ENCODE peak calls at places on chromosomes 3 and 15, in seven cellular contexts. One of them, this sample, is unnamed.

GRCh38 chr15:80830677-80831076 is 51.5 kb downstream of the CEMIP start:
- DNase-seq in psoas muscle: no peak
- DNase-seq in tibial nerve: no peak
- DNase-seq in neuronal stem cell: no peak
- DNase-seq in mammary epithelial cell: no peak
- DNase-seq in suprapubic skin: no peak
- DNase-seq in gastrocnemius medialis: no peak
- DNase-seq in this sample: no peak

GRCh38 chr15:34709866-34710265 is 44.9 kb downstream of the GJD2 start:
- DNase-seq in psoas muscle: no peak
- DNase-seq in tibial nerve: no peak
- DNase-seq in neuronal stem cell: no peak
- DNase-seq in mammary epithelial cell: no peak
- DNase-seq in suprapubic skin: no peak
- DNase-seq in gastrocnemius medialis: no peak
- DNase-seq in this sample: no peak

GRCh38 chr3:75985432-75985831 is 200.1 kb upstream of the ZNF717 start:
- DNase-seq in psoas muscle: no peak
- DNase-seq in tibial nerve: no peak
- DNase-seq in neuronal stem cell: no peak
- DNase-seq in mammary epithelial cell: no peak
- DNase-seq in suprapubic skin: no peak
- DNase-seq in gastrocnemius medialis: no peak
- DNase-seq in this sample: no peak

GRCh38 chr15:63274427-63274826 is 3.0 kb upstream of the APH1B start:
- DNase-seq in psoas muscle: no peak
- DNase-seq in tibial nerve: no peak
- DNase-seq in neuronal stem cell: no peak
- DNase-seq in mammary epithelial cell: no peak
- DNase-seq in suprapubic skin: no peak
- DNase-seq in gastrocnemius medialis: no peak
- DNase-seq in this sample: no peak

GRCh38 chr15:45179221-45179985 is 8.4 kb downstream of the SHF start:
- DNase-seq in psoas muscle: no peak
- DNase-seq in tibial nerve: no peak
- DNase-seq in neuronal stem cell: no peak
- DNase-seq in mammary epithelial cell: peak; percentile 62
- DNase-seq in suprapubic skin: no peak
- DNase-seq in gastrocnemius medialis: no peak
- DNase-seq in this sample: peak; percentile 33

GRCh38 chr15:94451461-94451860 is 220.1 kb downstream of the MCTP2 start:
- DNase-seq in psoas muscle: no peak
- DNase-seq in tibial nerve: no peak
- DNase-seq in neuronal stem cell: no peak
- DNase-seq in mammary epithelial cell: peak; percentile 60
- DNase-seq in suprapubic skin: no peak
- DNase-seq in gastrocnemius medialis: no peak
- DNase-seq in this sample: no peak

GRCh38 chr15:82843561-82843960 is 34.1 kb downstream of the WHAMM start:
- DNase-seq in psoas muscle: no peak
- DNase-seq in tibial nerve: no peak
- DNase-seq in neuronal stem cell: no peak
- DNase-seq in mammary epithelial cell: no peak
- DNase-seq in suprapubic skin: no peak
- DNase-seq in gastrocnemius medialis: no peak
- DNase-seq in this sample: no peak

GRCh38 chr3:37935290-37935668 is 55.3 kb upstream of the VILL start:
- DNase-seq in psoas muscle: no peak
- DNase-seq in tibial nerve: no peak
- DNase-seq in neuronal stem cell: no peak
- DNase-seq in mammary epithelial cell: no peak
- DNase-seq in suprapubic skin: no peak
- DNase-seq in gastrocnemius medialis: no peak
- DNase-seq in this sample: no peak

GRCh38 chr3:117255736-117256135 is 546.2 kb downstream of the TUSC7 start:
- DNase-seq in psoas muscle: no peak
- DNase-seq in tibial nerve: no peak
- DNase-seq in neuronal stem cell: no peak
- DNase-seq in mammary epithelial cell: no peak
- DNase-seq in suprapubic skin: no peak
- DNase-seq in gastrocnemius medialis: no peak
- DNase-seq in this sample: no peak

GRCh38 chr3:9251055-9251786 is 1.8 kb upstream of the SRGAP3 start:
- DNase-seq in psoas muscle: peak; percentile 91
- DNase-seq in tibial nerve: no peak
- DNase-seq in neuronal stem cell: no peak
- DNase-seq in mammary epithelial cell: peak; percentile 70
- DNase-seq in suprapubic skin: no peak
- DNase-seq in gastrocnemius medialis: peak; percentile 96
- DNase-seq in this sample: no peak

GRCh38 chr15:71575474-71576045 is 234.8 kb upstream of the NR2E3 start:
- DNase-seq in psoas muscle: no peak
- DNase-seq in tibial nerve: no peak
- DNase-seq in neuronal stem cell: no peak
- DNase-seq in mammary epithelial cell: no peak
- DNase-seq in suprapubic skin: no peak
- DNase-seq in gastrocnemius medialis: no peak
- DNase-seq in this sample: no peak

GRCh38 chr3:126130981-126131750 is 47.2 kb upstream of the SLC41A3 start:
- DNase-seq in psoas muscle: peak; percentile 46
- DNase-seq in tibial nerve: no peak
- DNase-seq in neuronal stem cell: no peak
- DNase-seq in mammary epithelial cell: no peak
- DNase-seq in suprapubic skin: peak; percentile 68
- DNase-seq in gastrocnemius medialis: peak; percentile 8
- DNase-seq in this sample: no peak

GRCh38 chr15:77516786-77517185 is 96.1 kb downstream of the HMG20A start:
- DNase-seq in psoas muscle: peak; percentile 12
- DNase-seq in tibial nerve: no peak
- DNase-seq in neuronal stem cell: no peak
- DNase-seq in mammary epithelial cell: no peak
- DNase-seq in suprapubic skin: no peak
- DNase-seq in gastrocnemius medialis: no peak
- DNase-seq in this sample: no peak

GRCh38 chr3:38713121-38713520 is 63.6 kb upstream of the SCN5A start:
- DNase-seq in psoas muscle: no peak
- DNase-seq in tibial nerve: no peak
- DNase-seq in neuronal stem cell: no peak
- DNase-seq in mammary epithelial cell: no peak
- DNase-seq in suprapubic skin: no peak
- DNase-seq in gastrocnemius medialis: no peak
- DNase-seq in this sample: no peak

GRCh38 chr3:129001101-129001816 is at the start of gene EFCC1:
- DNase-seq in psoas muscle: peak; percentile 85
- DNase-seq in tibial nerve: peak; percentile 36
- DNase-seq in neuronal stem cell: peak; percentile 72
- DNase-seq in mammary epithelial cell: peak; percentile 19
- DNase-seq in suprapubic skin: peak; percentile 88
- DNase-seq in gastrocnemius medialis: peak; percentile 37
- DNase-seq in this sample: no peak

GRCh38 chr15:40582726-40583246 is 11.3 kb upstream of the KNL1 start:
- DNase-seq in psoas muscle: no peak
- DNase-seq in tibial nerve: no peak
- DNase-seq in neuronal stem cell: no peak
- DNase-seq in mammary epithelial cell: peak; percentile 58
- DNase-seq in suprapubic skin: no peak
- DNase-seq in gastrocnemius medialis: no peak
- DNase-seq in this sample: no peak

GRCh38 chr15:51982013-51982769 is 10.6 kb upstream of the LEO1 start:
- DNase-seq in psoas muscle: peak; percentile 54
- DNase-seq in tibial nerve: peak; percentile 32
- DNase-seq in neuronal stem cell: no peak
- DNase-seq in mammary epithelial cell: peak; percentile 76
- DNase-seq in suprapubic skin: no peak
- DNase-seq in gastrocnemius medialis: no peak
- DNase-seq in this sample: no peak

GRCh38 chr3:159964166-159964973 is 24.3 kb upstream of the IL12A start:
- DNase-seq in psoas muscle: no peak
- DNase-seq in tibial nerve: no peak
- DNase-seq in neuronal stem cell: no peak
- DNase-seq in mammary epithelial cell: peak; percentile 74
- DNase-seq in suprapubic skin: no peak
- DNase-seq in gastrocnemius medialis: no peak
- DNase-seq in this sample: no peak

GRCh38 chr3:127714151-127714571 is 41.4 kb downstream of the ABTB1 start:
- DNase-seq in psoas muscle: no peak
- DNase-seq in tibial nerve: no peak
- DNase-seq in neuronal stem cell: no peak
- DNase-seq in mammary epithelial cell: no peak
- DNase-seq in suprapubic skin: no peak
- DNase-seq in gastrocnemius medialis: no peak
- DNase-seq in this sample: no peak

GRCh38 chr3:49727154-49727923 is 3.6 kb upstream of the GMPPB start:
- DNase-seq in psoas muscle: no peak
- DNase-seq in tibial nerve: no peak
- DNase-seq in neuronal stem cell: no peak
- DNase-seq in mammary epithelial cell: no peak
- DNase-seq in suprapubic skin: peak; percentile 76
- DNase-seq in gastrocnemius medialis: no peak
- DNase-seq in this sample: no peak

GRCh38 chr3:53550005-53550620 is 55.7 kb downstream of the CACNA1D start:
- DNase-seq in psoas muscle: no peak
- DNase-seq in tibial nerve: no peak
- DNase-seq in neuronal stem cell: no peak
- DNase-seq in mammary epithelial cell: no peak
- DNase-seq in suprapubic skin: no peak
- DNase-seq in gastrocnemius medialis: no peak
- DNase-seq in this sample: no peak

DNA sequence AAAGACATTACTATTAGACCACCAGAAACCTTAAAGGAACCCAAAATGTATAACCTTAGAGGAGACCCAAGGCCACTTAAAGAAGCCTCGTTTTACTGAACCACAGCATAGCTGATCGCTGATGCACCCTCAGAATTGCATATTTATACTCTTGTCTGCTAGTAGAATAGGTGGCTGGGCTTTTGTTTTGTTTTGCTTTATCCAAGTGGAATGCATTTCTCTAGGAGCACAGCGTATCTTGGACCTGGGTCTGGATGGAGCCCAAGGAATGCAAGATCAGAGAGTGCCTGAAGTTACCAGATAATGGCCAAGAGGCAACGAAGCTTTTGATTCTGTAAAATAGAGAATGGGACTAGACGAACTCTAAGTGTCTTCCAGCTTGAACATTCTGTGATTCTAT is 129.2 kb upstream of the COL8A1 start:
- DNase-seq in psoas muscle: no peak
- DNase-seq in tibial nerve: no peak
- DNase-seq in neuronal stem cell: no peak
- DNase-seq in mammary epithelial cell: no peak
- DNase-seq in suprapubic skin: no peak
- DNase-seq in gastrocnemius medialis: no peak
- DNase-seq in this sample: no peak
- H3K4me3 ChIP-seq in psoas muscle: no peak overlapping the region
- H3K4me3 ChIP-seq in tibial nerve: no peak overlapping the region
- H3K4me3 ChIP-seq in neuronal stem cell: no peak overlapping the region
- H3K4me3 ChIP-seq in mammary epithelial cell: no peak overlapping the region
- H3K4me3 ChIP-seq in suprapubic skin: no peak overlapping the region
- H3K4me3 ChIP-seq in gastrocnemius medialis: no peak overlapping the region
- H3K4me3 ChIP-seq in this sample: no peak overlapping the region

GRCh38 chr15:85414037-85414436 is 33.6 kb downstream of the AKAP13 start:
- DNase-seq in psoas muscle: no peak
- DNase-seq in tibial nerve: no peak
- DNase-seq in neuronal stem cell: no peak
- DNase-seq in mammary epithelial cell: no peak
- DNase-seq in suprapubic skin: no peak
- DNase-seq in gastrocnemius medialis: no peak
- DNase-seq in this sample: no peak
- H3K27ac ChIP-seq in psoas muscle: no peak overlapping the region
- H3K27ac ChIP-seq in tibial nerve: peak overlapping the region; percentile 82
- H3K27ac ChIP-seq in neuronal stem cell: no peak overlapping the region
- H3K27ac ChIP-seq in mammary epithelial cell: peak overlapping the region; percentile 98
- H3K27ac ChIP-seq in suprapubic skin: no peak overlapping the region
- H3K27ac ChIP-seq in gastrocnemius medialis: peak overlapping the region; percentile 40
- H3K27ac ChIP-seq in this sample: peak overlapping the region; percentile 72

GRCh38 chr3:123414958-123415792 is 33.7 kb downstream of the ADCY5 start:
- DNase-seq in psoas muscle: no peak
- DNase-seq in tibial nerve: no peak
- DNase-seq in neuronal stem cell: no peak
- DNase-seq in mammary epithelial cell: no peak
- DNase-seq in suprapubic skin: no peak
- DNase-seq in gastrocnemius medialis: no peak
- DNase-seq in this sample: no peak

GRCh38 chr3:123410149-123410515 is 38.8 kb downstream of the ADCY5 start:
- DNase-seq in psoas muscle: no peak
- DNase-seq in tibial nerve: no peak
- DNase-seq in neuronal stem cell: no peak
- DNase-seq in mammary epithelial cell: no peak
- DNase-seq in suprapubic skin: no peak
- DNase-seq in gastrocnemius medialis: no peak
- DNase-seq in this sample: no peak

GRCh38 chr3:123412076-123412475 is 36.8 kb downstream of the ADCY5 start:
- DNase-seq in psoas muscle: no peak
- DNase-seq in tibial nerve: no peak
- DNase-seq in neuronal stem cell: no peak
- DNase-seq in mammary epithelial cell: no peak
- DNase-seq in suprapubic skin: no peak
- DNase-seq in gastrocnemius medialis: no peak
- DNase-seq in this sample: no peak

GRCh38 chr3:123411340-123412040 is 37.4 kb downstream of the ADCY5 start:
- DNase-seq in psoas muscle: no peak
- DNase-seq in tibial nerve: no peak
- DNase-seq in neuronal stem cell: no peak
- DNase-seq in mammary epithelial cell: no peak
- DNase-seq in suprapubic skin: no peak
- DNase-seq in gastrocnemius medialis: no peak
- DNase-seq in this sample: no peak

DNA sequence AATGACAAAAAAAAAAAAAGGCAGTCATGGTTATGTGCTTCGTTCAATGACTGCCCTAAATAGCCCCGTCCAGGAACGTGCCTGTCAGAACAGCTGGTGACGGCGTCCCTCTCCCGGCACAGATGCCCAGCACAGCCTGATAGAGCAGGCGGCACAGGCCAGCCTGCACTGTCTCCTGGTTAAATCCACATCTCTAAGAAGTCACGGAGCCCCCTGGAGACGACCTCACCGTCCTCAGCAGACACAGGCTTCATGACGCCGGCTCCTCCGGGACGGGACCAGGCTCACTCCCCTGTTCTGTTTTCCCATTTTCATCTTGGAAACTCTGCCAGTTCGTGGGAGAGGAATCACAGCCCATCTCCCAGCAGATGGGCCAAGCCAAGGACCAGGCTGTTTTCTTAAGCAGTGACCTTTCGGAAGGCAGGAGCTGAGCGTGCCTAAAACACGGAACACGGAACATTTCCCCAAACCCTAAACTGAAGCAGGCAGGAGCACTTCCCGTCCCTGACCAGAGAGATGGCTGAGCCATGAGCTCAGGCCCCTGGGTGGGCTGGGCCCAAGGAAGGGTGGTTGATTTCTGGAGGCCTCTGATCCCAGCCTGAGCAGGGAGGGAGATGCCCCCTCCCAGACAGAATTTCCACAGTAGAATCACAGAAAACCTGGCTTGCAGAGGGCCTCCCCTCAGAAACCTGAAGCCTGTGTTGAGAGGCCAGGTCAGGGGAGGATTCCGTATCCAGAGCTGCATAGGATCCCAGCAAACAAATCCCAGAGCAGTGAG is 35.9 kb downstream of the ADCY5 start:
- DNase-seq in psoas muscle: peak; percentile 63
- DNase-seq in tibial nerve: peak; percentile 24
- DNase-seq in neuronal stem cell: no peak
- DNase-seq in mammary epithelial cell: no peak
- DNase-seq in suprapubic skin: no peak
- DNase-seq in gastrocnemius medialis: no peak
- DNase-seq in this sample: no peak
- H3K4me3 ChIP-seq in psoas muscle: no peak overlapping the region
- H3K4me3 ChIP-seq in tibial nerve: no peak overlapping the region
- H3K4me3 ChIP-seq in neuronal stem cell: no peak overlapping the region
- H3K4me3 ChIP-seq in mammary epithelial cell: no peak overlapping the region
- H3K4me3 ChIP-seq in suprapubic skin: no peak overlapping the region
- H3K4me3 ChIP-seq in gastrocnemius medialis: no peak overlapping the region
- H3K4me3 ChIP-seq in this sample: no peak overlapping the region

GRCh38 chr3:147405552-147406254 is 640 bp downstream of the ZIC4 start:
- DNase-seq in psoas muscle: no peak
- DNase-seq in tibial nerve: no peak
- DNase-seq in neuronal stem cell: no peak
- DNase-seq in mammary epithelial cell: no peak
- DNase-seq in suprapubic skin: no peak
- DNase-seq in gastrocnemius medialis: no peak
- DNase-seq in this sample: no peak
- H3K27ac ChIP-seq in psoas muscle: no peak overlapping the region
- H3K27ac ChIP-seq in tibial nerve: no peak overlapping the region
- H3K27ac ChIP-seq in neuronal stem cell: no peak overlapping the region
- H3K27ac ChIP-seq in mammary epithelial cell: no peak overlapping the region
- H3K27ac ChIP-seq in suprapubic skin: no peak overlapping the region
- H3K27ac ChIP-seq in gastrocnemius medialis: no peak overlapping the region
- H3K27ac ChIP-seq in this sample: no peak overlapping the region

This sample was measured in CD4-positive, CD25-positive, alpha-beta regulatory T cell.